ENCODE peak calls at places on chromosome 20, in five cellular contexts. X, J, G, R and O are unnamed samples.

GRCh38 chr20:10047427-10047826 is 12.6 kb downstream of the ANKEF1 start:
- DNase-seq in X (peak), J (no peak), G (no peak), R (no peak), O (no peak)

GRCh38 chr20:2141592-2142575 is 40.3 kb downstream of the STK35 start:
- DNase-seq in X (no peak), J (no peak), G (no peak), R (no peak), O (no peak)

GRCh38 chr20:21901470-21902275 is 196.2 kb downstream of the PAX1 start:
- DNase-seq in X (no peak), J (no peak), G (peak), R (no peak), O (no peak)

GRCh38 chr20:51451484-51451883 is 91.0 kb downstream of the NFATC2 start:
- DNase-seq in X (no peak), J (no peak), G (no peak), R (no peak), O (no peak)

GRCh38 chr20:3158968-3159431 is 665 bp downstream of the FASTKD5 start:
- DNase-seq in X (peak), J (no peak), G (no peak), R (no peak), O (no peak)

GRCh38 chr20:43824699-43825402 is 89.8 kb upstream of the TOX2 start:
- DNase-seq in X (peak), J (no peak), G (no peak), R (peak), O (no peak)

GRCh38 chr20:11128131-11128831 is 454.5 kb upstream of the JAG1 start:
- DNase-seq in X (peak), J (no peak), G (no peak), R (no peak), O (no peak)

GRCh38 chr20:44402391-44403193 is 47.1 kb downstream of the HNF4A start:
- DNase-seq in X (no peak), J (no peak), G (no peak), R (no peak), O (no peak)

GRCh38 chr20:41276317-41276751 is 41.2 kb downstream of the ZHX3 start:
- DNase-seq in X (peak), J (no peak), G (no peak), R (no peak), O (no peak)

GRCh38 chr20:15851576-15852075 is 721.6 kb downstream of the KIF16B start:
- DNase-seq in X (no peak), J (no peak), G (no peak), R (no peak), O (no peak)

GRCh38 chr20:22836877-22837276 is 198.2 kb upstream of the SSTR4 start:
- DNase-seq in X (no peak), J (no peak), G (no peak), R (no peak), O (no peak)

GRCh38 chr20:62539208-62539607 is 63.4 kb upstream of the GATA5 start:
- DNase-seq in X (no peak), J (no peak), G (no peak), R (no peak), O (no peak)

GRCh38 chr20:41165001-41165882 is 27.9 kb downstream of the PLCG1 start:
- DNase-seq in X (no peak), J (no peak), G (no peak), R (peak), O (no peak)

GRCh38 chr20:10611357-10611756 is 62.4 kb downstream of the JAG1 start:
- DNase-seq in X (peak), J (no peak), G (no peak), R (no peak), O (no peak)

GRCh38 chr20:7959484-7959883 is 19.2 kb upstream of the HAO1 start:
- DNase-seq in X (no peak), J (no peak), G (no peak), R (no peak), O (no peak)

GRCh38 chr20:62369508-62370114 is 2.5 kb upstream of the LAMA5 start:
- DNase-seq in X (no peak), J (no peak), G (no peak), R (no peak), O (no peak)

GRCh38 chr20:19583532-19584175 is 174.4 kb upstream of the RIN2 start:
- DNase-seq in X (peak), J (peak), G (peak), R (peak), O (peak)

GRCh38 chr20:50933589-50933988 is 2.4 kb upstream of the ADNP start:
- DNase-seq in X (no peak), J (no peak), G (no peak), R (no peak), O (no peak)

GRCh38 chr20:48815537-48815936 is 12.3 kb downstream of the PREX1 start:
- DNase-seq in X (no peak), J (no peak), G (no peak), R (no peak), O (no peak)

GRCh38 chr20:56724246-56724757 is 95.2 kb downstream of the TFAP2C start:
- DNase-seq in X (no peak), J (no peak), G (no peak), R (no peak), O (no peak)

GRCh38 chr20:22684763-22685443 is 100.5 kb upstream of the FOXA2 start:
- DNase-seq in X (no peak), J (no peak), G (no peak), R (no peak), O (no peak)

GRCh38 chr20:49634116-49634515 is 66.2 kb upstream of the PTGIS start:
- DNase-seq in X (no peak), J (no peak), G (no peak), R (no peak), O (no peak)

DNA sequence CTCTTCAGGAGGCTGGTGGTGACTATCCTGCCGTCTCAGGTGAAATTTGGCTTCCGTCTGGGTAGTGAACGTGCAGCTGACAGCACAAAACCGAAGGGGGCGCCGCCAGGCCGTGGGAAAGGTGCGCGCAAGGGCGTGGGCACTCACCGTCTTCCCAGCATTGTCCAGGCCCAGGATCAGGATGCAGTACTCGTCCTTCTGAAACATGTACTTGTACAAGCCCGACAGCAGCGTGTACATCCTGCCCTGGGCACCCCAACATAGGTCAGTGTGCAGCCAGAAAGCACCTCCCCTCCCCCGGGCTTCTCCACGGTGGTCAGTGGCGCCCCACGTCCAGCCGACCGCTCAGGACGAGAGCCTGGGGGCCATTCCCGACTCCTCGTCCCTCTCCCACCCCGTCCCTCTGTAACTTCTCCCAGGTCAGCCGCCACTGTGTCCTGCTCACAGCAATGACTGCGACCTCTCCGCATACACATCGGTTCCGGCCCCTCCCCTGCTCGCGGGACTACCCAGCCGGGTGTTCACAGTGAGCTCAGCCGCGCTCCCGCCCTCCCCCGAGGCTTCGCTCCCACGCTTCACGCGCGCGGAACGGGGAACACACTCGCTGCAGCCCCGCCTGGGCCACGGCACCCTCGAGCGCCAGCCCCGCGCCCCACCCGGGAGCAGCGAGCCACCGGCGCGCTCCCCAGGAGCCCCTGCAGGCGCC is 771 bp downstream of the ARFRP1 start:
- DNase-seq in X (peak), J (peak), G (no peak), R (peak), O (peak)
- TF ChIP-seq CTCF in X (peak), J (peak), G (no peak), R (peak), O (no peak)

GRCh38 chr20:17542993-17543412 is 11.8 kb upstream of the BFSP1 start:
- DNase-seq in X (peak), J (no peak), G (no peak), R (no peak), O (no peak)
- H3K27ac ChIP-seq in X (peak), J (no peak), G (peak), R (peak), O (peak)

GRCh38 chr20:33399924-33400323 is 1.4 kb downstream of the CDK5RAP1 start:
- DNase-seq in X (no peak), J (no peak), G (no peak), R (peak), O (no peak)
- H3K4me3 ChIP-seq in X (peak), J (peak), G (no peak), R (peak), O (peak)

DNA sequence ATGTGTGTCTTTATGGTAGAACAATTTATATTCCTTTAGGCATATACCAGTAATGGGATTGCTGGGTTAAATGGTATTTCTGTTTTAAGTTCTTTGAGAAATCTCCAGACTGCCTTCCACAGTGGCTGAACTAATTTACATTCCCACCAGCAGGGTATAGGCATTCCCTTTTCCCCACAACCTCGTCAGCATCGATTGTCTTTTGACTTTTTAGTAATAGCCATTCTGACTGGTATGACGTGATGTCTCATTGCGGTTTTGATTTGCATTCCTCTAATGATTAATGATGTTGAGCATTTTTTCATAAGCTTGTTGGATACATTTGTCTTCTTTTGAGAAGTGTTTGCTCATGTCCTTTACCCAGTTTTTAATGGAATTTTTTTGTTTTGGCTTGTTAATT is 5.3 kb upstream of the TASP1 start:
- DNase-seq in X (peak), J (no peak), G (no peak), R (no peak), O (no peak)
- TF ChIP-seq CTCF in X (peak), J (no peak), G (no peak), R (no peak), O (no peak)

DNA sequence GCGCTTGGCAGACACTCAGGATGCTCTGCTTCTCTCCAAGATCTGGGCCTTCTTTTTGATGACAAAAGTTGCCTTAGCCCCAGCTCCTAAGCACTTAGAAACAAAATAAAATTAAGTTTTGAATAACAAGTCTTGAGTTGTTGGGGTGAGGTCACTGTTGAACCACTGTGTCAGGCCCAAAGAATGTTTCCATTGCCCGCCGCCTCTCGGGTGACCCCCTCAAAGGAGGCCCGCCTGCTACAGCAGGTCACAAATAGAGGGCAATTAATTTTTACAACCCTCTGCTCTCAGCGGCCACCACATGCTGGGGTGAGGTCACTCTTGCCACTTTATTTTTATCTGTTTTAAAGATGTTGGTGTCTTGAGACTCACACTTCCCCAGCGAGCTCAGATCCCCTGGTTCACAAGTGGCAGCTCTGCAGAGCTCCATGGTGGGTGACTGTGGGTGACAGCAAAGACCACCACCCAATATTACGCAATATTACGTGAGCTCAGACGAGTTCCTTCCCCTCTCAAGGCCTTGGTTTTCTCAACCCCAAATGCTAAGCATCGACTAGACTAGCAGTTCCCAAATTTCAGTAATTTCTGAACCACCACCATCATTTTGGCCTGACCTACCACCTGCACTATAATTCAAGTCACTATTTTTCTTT is 247.7 kb upstream of the PMEPA1 start:
- DNase-seq in X (no peak), J (peak), G (no peak), R (no peak), O (no peak)
- H3K27ac ChIP-seq in X (no peak), J (no peak), G (no peak), R (no peak), O (no peak)